ENCODE peak calls at places on chromosomes 13 and 19, in seven cellular contexts. One of them, this sample, is unnamed.

GRCh38 chr19:44142014-44142523 is 715 bp downstream of the ZNF234 start:
- DNase-seq in suprapubic skin: no peak
- DNase-seq in cardiac muscle cell: peak; percentile 5
- DNase-seq in bronchial epithelial cell: peak; percentile 3
- DNase-seq in choroid plexus epithelial cell: peak; percentile 45
- DNase-seq in fibroblast of the aortic adventitia: peak; percentile 49
- DNase-seq in heart right ventricle: no peak
- DNase-seq in this sample: peak; percentile 45

GRCh38 chr13:29925457-29925856 is 75.0 kb upstream of the UBL3 start:
- DNase-seq in suprapubic skin: peak; percentile 92
- DNase-seq in cardiac muscle cell: peak; percentile 70
- DNase-seq in choroid plexus epithelial cell: peak; percentile 86
- DNase-seq in bronchial epithelial cell: peak; percentile 90
- DNase-seq in fibroblast of the aortic adventitia: peak; percentile 99
- DNase-seq in heart right ventricle: peak; percentile 30
- DNase-seq in this sample: peak; percentile 86

GRCh38 chr13:29905845-29906244 is 55.4 kb upstream of the UBL3 start:
- DNase-seq in fibroblast of the aortic adventitia: peak; percentile 55
- DNase-seq in heart right ventricle: no peak
- DNase-seq in suprapubic skin: no peak
- DNase-seq in cardiac muscle cell: no peak
- DNase-seq in choroid plexus epithelial cell: peak; percentile 77
- DNase-seq in bronchial epithelial cell: peak; percentile 76
- DNase-seq in this sample: peak; percentile 68

GRCh38 chr13:111399334-111399733 is 78.9 kb downstream of the TEX29 start:
- DNase-seq in fibroblast of the aortic adventitia: no peak
- DNase-seq in bronchial epithelial cell: no peak
- DNase-seq in heart right ventricle: no peak
- DNase-seq in choroid plexus epithelial cell: no peak
- DNase-seq in cardiac muscle cell: no peak
- DNase-seq in suprapubic skin: peak; percentile 38
- DNase-seq in this sample: no peak

GRCh38 chr13:110524484-110525254 is 36.9 kb downstream of the RAB20 start:
- DNase-seq in choroid plexus epithelial cell: no peak
- DNase-seq in fibroblast of the aortic adventitia: no peak
- DNase-seq in heart right ventricle: peak; percentile 78
- DNase-seq in suprapubic skin: no peak
- DNase-seq in cardiac muscle cell: no peak
- DNase-seq in bronchial epithelial cell: no peak
- DNase-seq in this sample: no peak

GRCh38 chr19:39237200-39238184 is 7.3 kb downstream of the IFNL3 start:
- DNase-seq in cardiac muscle cell: peak; percentile 21
- DNase-seq in choroid plexus epithelial cell: no peak
- DNase-seq in bronchial epithelial cell: no peak
- DNase-seq in suprapubic skin: no peak
- DNase-seq in heart right ventricle: no peak
- DNase-seq in fibroblast of the aortic adventitia: no peak
- DNase-seq in this sample: no peak

GRCh38 chr19:18800636-18801035 is 9.5 kb upstream of the COMP start:
- DNase-seq in heart right ventricle: no peak
- DNase-seq in choroid plexus epithelial cell: no peak
- DNase-seq in suprapubic skin: no peak
- DNase-seq in fibroblast of the aortic adventitia: no peak
- DNase-seq in bronchial epithelial cell: no peak
- DNase-seq in cardiac muscle cell: no peak
- DNase-seq in this sample: no peak

GRCh38 chr13:110262494-110262893 is 44.5 kb downstream of the COL4A1 start:
- DNase-seq in bronchial epithelial cell: no peak
- DNase-seq in cardiac muscle cell: no peak
- DNase-seq in fibroblast of the aortic adventitia: no peak
- DNase-seq in choroid plexus epithelial cell: no peak
- DNase-seq in heart right ventricle: no peak
- DNase-seq in suprapubic skin: no peak
- DNase-seq in this sample: no peak

GRCh38 chr13:110610955-110611595 is 4.3 kb upstream of the NAXD start:
- DNase-seq in suprapubic skin: no peak
- DNase-seq in bronchial epithelial cell: no peak
- DNase-seq in cardiac muscle cell: no peak
- DNase-seq in choroid plexus epithelial cell: no peak
- DNase-seq in heart right ventricle: no peak
- DNase-seq in fibroblast of the aortic adventitia: no peak
- DNase-seq in this sample: no peak

GRCh38 chr13:26658972-26659371 is 101.5 kb downstream of the WASF3 start:
- DNase-seq in heart right ventricle: no peak
- DNase-seq in fibroblast of the aortic adventitia: no peak
- DNase-seq in bronchial epithelial cell: no peak
- DNase-seq in cardiac muscle cell: no peak
- DNase-seq in suprapubic skin: no peak
- DNase-seq in choroid plexus epithelial cell: no peak
- DNase-seq in this sample: no peak

GRCh38 chr13:26658491-26658890 is 101.0 kb downstream of the WASF3 start:
- DNase-seq in heart right ventricle: no peak
- DNase-seq in fibroblast of the aortic adventitia: no peak
- DNase-seq in suprapubic skin: no peak
- DNase-seq in cardiac muscle cell: peak; percentile 15
- DNase-seq in bronchial epithelial cell: no peak
- DNase-seq in choroid plexus epithelial cell: no peak
- DNase-seq in this sample: no peak

GRCh38 chr13:26660185-26660584 is 100.4 kb downstream of the GPR12 start:
- DNase-seq in heart right ventricle: no peak
- DNase-seq in fibroblast of the aortic adventitia: no peak
- DNase-seq in suprapubic skin: no peak
- DNase-seq in cardiac muscle cell: no peak
- DNase-seq in choroid plexus epithelial cell: no peak
- DNase-seq in bronchial epithelial cell: no peak
- DNase-seq in this sample: no peak

GRCh38 chr13:26653842-26654241 is 96.4 kb downstream of the WASF3 start:
- DNase-seq in fibroblast of the aortic adventitia: no peak
- DNase-seq in choroid plexus epithelial cell: no peak
- DNase-seq in heart right ventricle: no peak
- DNase-seq in bronchial epithelial cell: no peak
- DNase-seq in cardiac muscle cell: no peak
- DNase-seq in suprapubic skin: no peak
- DNase-seq in this sample: no peak

DNA sequence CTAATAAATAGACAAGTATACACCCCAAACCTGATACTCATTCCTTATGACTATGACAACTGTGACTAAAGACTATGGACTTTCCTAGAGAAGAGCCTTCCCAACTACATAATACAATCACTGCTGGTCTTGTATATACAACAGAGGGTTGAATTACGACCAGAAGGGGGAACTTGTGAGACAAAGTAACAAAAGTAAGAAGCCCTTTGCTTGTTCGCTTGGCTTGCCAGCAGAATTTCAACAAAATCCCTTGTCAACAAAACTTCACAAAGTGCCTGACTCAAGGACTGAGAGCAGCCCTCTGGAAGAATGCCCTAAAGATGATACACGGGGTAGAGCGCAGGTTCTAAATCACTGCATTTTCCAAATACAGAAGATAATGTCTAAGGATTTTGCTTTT is 99.4 kb downstream of the WASF3 start:
- DNase-seq in suprapubic skin: no peak
- DNase-seq in choroid plexus epithelial cell: peak; percentile 70
- DNase-seq in heart right ventricle: no peak
- DNase-seq in fibroblast of the aortic adventitia: peak; percentile 74
- DNase-seq in bronchial epithelial cell: peak; percentile 70
- DNase-seq in cardiac muscle cell: peak; percentile 31
- DNase-seq in this sample: peak; percentile 70
- TF ChIP-seq CTCF in suprapubic skin: no peak
- TF ChIP-seq CTCF in choroid plexus epithelial cell: peak; percentile 42
- TF ChIP-seq CTCF in heart right ventricle: no peak
- TF ChIP-seq CTCF in fibroblast of the aortic adventitia: peak; percentile 48
- TF ChIP-seq CTCF in bronchial epithelial cell: peak; percentile 16
- TF ChIP-seq CTCF in cardiac muscle cell: peak; percentile 36
- TF ChIP-seq CTCF in this sample: peak; percentile 34

DNA sequence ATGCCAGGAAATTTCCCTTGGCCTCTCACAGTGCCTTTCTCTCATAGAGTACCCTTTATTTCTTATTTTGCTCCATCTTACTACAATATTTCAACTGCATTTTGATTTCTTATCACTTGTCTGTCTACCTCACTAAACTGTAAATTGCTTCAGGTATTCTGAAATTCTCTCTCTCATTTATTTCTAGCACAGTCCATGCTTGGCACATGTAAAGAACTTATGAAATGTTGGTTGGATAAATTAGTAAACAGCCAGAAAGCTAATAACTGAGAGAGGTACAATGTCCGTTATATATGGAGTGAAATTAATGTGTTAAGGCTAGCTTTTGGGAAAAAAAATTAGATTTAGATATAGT is 138.3 kb upstream of the RFC3 start:
- DNase-seq in suprapubic skin: no peak
- DNase-seq in fibroblast of the aortic adventitia: no peak
- DNase-seq in bronchial epithelial cell: no peak
- DNase-seq in choroid plexus epithelial cell: no peak
- DNase-seq in heart right ventricle: no peak
- DNase-seq in cardiac muscle cell: no peak
- DNase-seq in this sample: no peak
- H3K4me3 ChIP-seq in suprapubic skin: no peak overlapping the region
- H3K4me3 ChIP-seq in fibroblast of the aortic adventitia: no peak overlapping the region
- H3K4me3 ChIP-seq in bronchial epithelial cell: no peak overlapping the region
- H3K4me3 ChIP-seq in choroid plexus epithelial cell: no peak overlapping the region
- H3K4me3 ChIP-seq in heart right ventricle: peak overlapping the region; percentile 17
- H3K4me3 ChIP-seq in cardiac muscle cell: no peak overlapping the region
- H3K4me3 ChIP-seq in this sample: no peak overlapping the region

GRCh38 chr13:101880581-101880980 is 428.1 kb downstream of the ITGBL1 start:
- DNase-seq in choroid plexus epithelial cell: no peak
- DNase-seq in fibroblast of the aortic adventitia: no peak
- DNase-seq in heart right ventricle: no peak
- DNase-seq in suprapubic skin: no peak
- DNase-seq in bronchial epithelial cell: no peak
- DNase-seq in cardiac muscle cell: no peak
- DNase-seq in this sample: no peak

GRCh38 chr13:101875717-101876393 is 423.4 kb downstream of the ITGBL1 start:
- DNase-seq in suprapubic skin: no peak
- DNase-seq in choroid plexus epithelial cell: peak; percentile 97
- DNase-seq in heart right ventricle: no peak
- DNase-seq in fibroblast of the aortic adventitia: peak; percentile 0
- DNase-seq in bronchial epithelial cell: peak; percentile 81
- DNase-seq in cardiac muscle cell: no peak
- DNase-seq in this sample: peak; percentile 68

GRCh38 chr13:101875091-101875490 is 422.6 kb downstream of the ITGBL1 start:
- DNase-seq in heart right ventricle: no peak
- DNase-seq in bronchial epithelial cell: no peak
- DNase-seq in fibroblast of the aortic adventitia: no peak
- DNase-seq in suprapubic skin: no peak
- DNase-seq in cardiac muscle cell: no peak
- DNase-seq in choroid plexus epithelial cell: no peak
- DNase-seq in this sample: no peak

GRCh38 chr13:101881593-101881992 is 429.1 kb downstream of the ITGBL1 start:
- DNase-seq in heart right ventricle: no peak
- DNase-seq in bronchial epithelial cell: no peak
- DNase-seq in fibroblast of the aortic adventitia: no peak
- DNase-seq in suprapubic skin: no peak
- DNase-seq in choroid plexus epithelial cell: no peak
- DNase-seq in cardiac muscle cell: no peak
- DNase-seq in this sample: no peak

GRCh38 chr13:101876951-101877350 is 424.5 kb downstream of the ITGBL1 start:
- DNase-seq in heart right ventricle: no peak
- DNase-seq in suprapubic skin: no peak
- DNase-seq in cardiac muscle cell: no peak
- DNase-seq in bronchial epithelial cell: no peak
- DNase-seq in fibroblast of the aortic adventitia: no peak
- DNase-seq in choroid plexus epithelial cell: no peak
- DNase-seq in this sample: no peak
- TF ChIP-seq CTCF in heart right ventricle: no peak
- TF ChIP-seq CTCF in suprapubic skin: no peak
- TF ChIP-seq CTCF in cardiac muscle cell: no peak
- TF ChIP-seq CTCF in bronchial epithelial cell: no peak
- TF ChIP-seq CTCF in fibroblast of the aortic adventitia: no peak
- TF ChIP-seq CTCF in choroid plexus epithelial cell: no peak
- TF ChIP-seq CTCF in this sample: no peak

GRCh38 chr19:2276429-2276989 is 5.5 kb downstream of the PEAK3 start:
- DNase-seq in cardiac muscle cell: no peak
- DNase-seq in fibroblast of the aortic adventitia: no peak
- DNase-seq in suprapubic skin: no peak
- DNase-seq in choroid plexus epithelial cell: no peak
- DNase-seq in bronchial epithelial cell: no peak
- DNase-seq in heart right ventricle: no peak
- DNase-seq in this sample: no peak

GRCh38 chr19:2274937-2275535 is 6.9 kb downstream of the PEAK3 start:
- DNase-seq in heart right ventricle: peak; percentile 60
- DNase-seq in fibroblast of the aortic adventitia: peak; percentile 64
- DNase-seq in cardiac muscle cell: peak; percentile 77
- DNase-seq in bronchial epithelial cell: peak; percentile 21
- DNase-seq in suprapubic skin: no peak
- DNase-seq in choroid plexus epithelial cell: peak; percentile 70
- DNase-seq in this sample: peak; percentile 76

GRCh38 chr19:2275588-2276428 is 6.2 kb downstream of the PEAK3 start:
- DNase-seq in heart right ventricle: peak; percentile 56
- DNase-seq in cardiac muscle cell: no peak
- DNase-seq in suprapubic skin: no peak
- DNase-seq in fibroblast of the aortic adventitia: no peak
- DNase-seq in choroid plexus epithelial cell: no peak
- DNase-seq in bronchial epithelial cell: no peak
- DNase-seq in this sample: no peak

GRCh38 chr19:2273356-2274184 is 8.4 kb downstream of the PEAK3 start:
- DNase-seq in bronchial epithelial cell: peak; percentile 20
- DNase-seq in choroid plexus epithelial cell: peak; percentile 65
- DNase-seq in cardiac muscle cell: peak; percentile 86
- DNase-seq in heart right ventricle: peak; percentile 82
- DNase-seq in suprapubic skin: no peak
- DNase-seq in fibroblast of the aortic adventitia: peak; percentile 55
- DNase-seq in this sample: peak; percentile 73

DNA sequence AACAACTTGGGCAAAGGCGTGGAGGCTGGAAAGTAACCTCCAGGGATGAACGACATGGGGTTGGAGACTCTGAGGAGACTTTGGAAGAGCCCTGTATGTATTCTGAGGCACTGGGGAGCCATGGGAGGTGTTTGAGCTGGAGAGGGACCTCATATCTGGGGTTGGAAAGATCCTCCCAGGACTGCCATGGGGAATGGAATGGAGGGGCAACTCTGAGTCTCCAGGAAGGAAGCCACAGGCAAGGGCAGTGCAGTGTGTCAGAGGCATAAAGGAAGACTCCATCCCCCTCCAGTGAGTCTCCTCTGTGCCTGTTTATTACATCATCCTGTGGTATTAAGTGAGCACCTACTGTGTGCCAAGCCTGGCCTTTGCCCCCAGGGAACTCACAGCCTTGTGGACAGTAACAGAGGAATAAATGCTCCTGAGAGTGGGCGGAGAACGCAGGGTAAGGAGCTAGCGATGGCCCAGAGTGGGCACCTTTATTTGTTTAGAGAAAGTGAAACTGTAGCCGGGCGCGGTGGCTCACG is 7.7 kb downstream of the PEAK3 start:
- DNase-seq in choroid plexus epithelial cell: no peak
- DNase-seq in cardiac muscle cell: no peak
- DNase-seq in fibroblast of the aortic adventitia: no peak
- DNase-seq in suprapubic skin: no peak
- DNase-seq in bronchial epithelial cell: no peak
- DNase-seq in heart right ventricle: no peak
- DNase-seq in this sample: no peak
- H3K4me3 ChIP-seq in choroid plexus epithelial cell: no peak overlapping the region
- H3K4me3 ChIP-seq in cardiac muscle cell: no peak overlapping the region
- H3K4me3 ChIP-seq in fibroblast of the aortic adventitia: peak overlapping the region; percentile 35
- H3K4me3 ChIP-seq in suprapubic skin: peak overlapping the region; percentile 99
- H3K4me3 ChIP-seq in bronchial epithelial cell: no peak overlapping the region
- H3K4me3 ChIP-seq in heart right ventricle: peak overlapping the region; percentile 100
- H3K4me3 ChIP-seq in this sample: no peak overlapping the region

GRCh38 chr13:102726430-102726829 is 31.6 kb upstream of the METTL21C start:
- DNase-seq in fibroblast of the aortic adventitia: no peak
- DNase-seq in suprapubic skin: no peak
- DNase-seq in cardiac muscle cell: no peak
- DNase-seq in choroid plexus epithelial cell: peak; percentile 28
- DNase-seq in heart right ventricle: no peak
- DNase-seq in bronchial epithelial cell: peak; percentile 34
- DNase-seq in this sample: peak; percentile 11
- TF ChIP-seq CTCF in fibroblast of the aortic adventitia: no peak
- TF ChIP-seq CTCF in suprapubic skin: no peak
- TF ChIP-seq CTCF in cardiac muscle cell: no peak
- TF ChIP-seq CTCF in choroid plexus epithelial cell: peak; percentile 14
- TF ChIP-seq CTCF in heart right ventricle: no peak
- TF ChIP-seq CTCF in bronchial epithelial cell: peak; percentile 19
- TF ChIP-seq CTCF in this sample: no peak

This sample was measured in fibroblast of mammary gland.